ENCODE peak calls at places on chromosome 4, in six cellular contexts. F is H9, W is mesenchymal stem cell, G is neuronal stem cell, U is H1, D is trophoblast cell. N is an unnamed sample.

GRCh38 chr4:146194212-146194611 is 18.7 kb downstream of the LSM6 start:
- DNase-seq in D (no peak), W (no peak), U (no peak), F (no peak), G (no peak), N (no peak)

GRCh38 chr4:8291036-8291682 is 21.6 kb downstream of the HTRA3 start:
- DNase-seq in W (no peak), D (no peak), F (no peak), U (no peak), G (no peak), N (no peak)

GRCh38 chr4:97395980-97396562 is 747.2 kb downstream of the STPG2 start:
- DNase-seq in U (no peak), W (no peak), F (no peak), D (no peak), G (no peak), N (no peak)

GRCh38 chr4:143225167-143225566 is 40.5 kb downstream of the USP38 start:
- DNase-seq in F (no peak), W (no peak), G (no peak), U (no peak), D (peak; percentile 71), N (no peak)

GRCh38 chr4:4950891-4951290 is 68.4 kb downstream of the CYTL1 start:
- DNase-seq in G (no peak), U (no peak), W (no peak), D (no peak), F (no peak), N (no peak)

GRCh38 chr4:162497564-162498167 is 333.9 kb upstream of the FSTL5 start:
- DNase-seq in D (no peak), W (peak; percentile 57), U (no peak), F (no peak), G (peak; percentile 24), N (peak; percentile 42)

GRCh38 chr4:189367832-189368231 is 572.8 kb upstream of the FRG1 start:
- DNase-seq in G (no peak), U (no peak), F (no peak), W (no peak), D (no peak), N (no peak)

GRCh38 chr4:122481766-122482405 is 25.4 kb upstream of the IL2 start:
- DNase-seq in D (no peak), G (no peak), F (no peak), U (no peak), W (peak; percentile 24), N (no peak)

GRCh38 chr4:172709376-172709775 is 459.2 kb upstream of the GALNT7 start:
- DNase-seq in W (no peak), F (peak; percentile 26), G (peak; percentile 15), D (no peak), U (no peak), N (no peak)

GRCh38 chr4:41977709-41978108 is 3.8 kb upstream of the DCAF4L1 start:
- DNase-seq in U (no peak), G (no peak), W (peak; percentile 38), D (no peak), F (no peak), N (peak; percentile 57)

GRCh38 chr4:143025111-143025704 is 159.5 kb upstream of the USP38 start:
- DNase-seq in D (peak; percentile 3), F (peak; percentile 53), G (no peak), W (peak; percentile 9), U (no peak), N (peak; percentile 33)

GRCh38 chr4:164880489-164881262 is 3.7 kb downstream of the APELA start:
- DNase-seq in D (no peak), W (no peak), G (no peak), U (no peak), F (no peak), N (no peak)

GRCh38 chr4:120844528-120844921 is 78.0 kb downstream of the PRDM5 start:
- DNase-seq in D (no peak), U (no peak), G (no peak), F (no peak), W (no peak), N (no peak)

GRCh38 chr4:55318541-55319129 is 27.4 kb upstream of the SRD5A3 start:
- DNase-seq in W (no peak), D (no peak), G (no peak), U (no peak), F (no peak), N (no peak)

GRCh38 chr4:107034091-107034698 is 1.9 kb downstream of the DKK2 start:
- DNase-seq in U (peak; percentile 71), F (peak; percentile 75), W (peak; percentile 61), D (no peak), G (peak; percentile 64), N (no peak)

GRCh38 chr4:104451573-104451972 is 43.1 kb downstream of the CXXC4 start:
- DNase-seq in F (no peak), D (no peak), G (no peak), W (peak; percentile 42), U (no peak), N (no peak)

GRCh38 chr4:2433609-2434350 is 15.0 kb downstream of the CFAP99 start:
- DNase-seq in W (no peak), D (no peak), U (no peak), G (no peak), F (peak; percentile 31), N (no peak)

GRCh38 chr4:141140271-141141205 is 7.3 kb upstream of the RNF150 start:
- DNase-seq in W (no peak), U (no peak), D (no peak), G (no peak), F (no peak), N (no peak)

GRCh38 chr4:153063490-153063889 is 127.4 kb downstream of the FHDC1 start:
- DNase-seq in G (no peak), W (no peak), D (no peak), U (no peak), F (no peak), N (no peak)
- H2BK120ac ChIP-seq in G (no peak overlapping the region), W (no peak overlapping the region), D (no peak overlapping the region), U (no peak overlapping the region), F (no peak overlapping the region), N (no peak overlapping the region)

GRCh38 chr4:115370490-115370889 is 257.1 kb upstream of the NDST4 start:
- DNase-seq in U (no peak), W (no peak), G (no peak), D (no peak), F (no peak), N (no peak)
- H2AFZ ChIP-seq in U (no peak overlapping the region), W (no peak overlapping the region), G (no peak overlapping the region), D (no peak overlapping the region), F (no peak overlapping the region), N (no peak overlapping the region)

DNA sequence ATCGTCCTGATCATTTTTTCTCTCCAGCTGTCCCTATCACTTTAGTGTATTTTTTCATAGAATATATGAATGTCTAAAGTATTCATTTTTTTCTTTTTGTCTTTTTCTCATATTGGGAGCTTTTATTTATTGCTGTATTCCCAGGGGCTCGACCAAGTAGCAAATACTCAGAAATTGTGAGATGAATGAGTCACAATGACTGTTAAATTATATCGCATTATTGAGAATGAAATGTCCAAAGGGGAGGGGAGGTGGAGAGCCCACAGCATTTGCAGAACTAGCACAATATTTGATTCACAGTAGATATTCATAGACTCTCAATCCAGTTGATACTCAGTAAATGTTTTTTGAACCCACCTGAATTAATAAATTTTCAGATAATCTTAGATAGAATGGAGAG is 543.6 kb upstream of the FAM241A start:
- DNase-seq in G (no peak), D (no peak), W (no peak), F (no peak), U (no peak), N (peak; percentile 5)
- H2BK120ac ChIP-seq in G (no peak overlapping the region), D (no peak overlapping the region), W (no peak overlapping the region), F (no peak overlapping the region), U (no peak overlapping the region), N (no peak overlapping the region)

GRCh38 chr4:27062256-27062655 is 201.6 kb downstream of the STIM2 start:
- DNase-seq in G (no peak), D (no peak), W (no peak), U (peak; percentile 32), F (no peak), N (no peak)
- H2AFZ ChIP-seq in G (no peak overlapping the region), D (no peak overlapping the region), W (no peak overlapping the region), U (no peak overlapping the region), F (no peak overlapping the region), N (no peak overlapping the region)

GRCh38 chr4:102501176-102501634 is at the start of gene NFKB1:
- DNase-seq in F (peak; percentile 52), W (peak; percentile 96), D (peak; percentile 80), G (peak; percentile 65), U (peak; percentile 76), N (peak; percentile 89)

GRCh38 chr4:102500371-102501175 is 586 bp upstream of the NFKB1 start:
- DNase-seq in U (no peak), F (peak; percentile 48), D (peak; percentile 21), W (peak; percentile 67), G (peak; percentile 11), N (peak; percentile 61)

GRCh38 chr4:102503831-102504786 is 3.0 kb downstream of the NFKB1 start:
- DNase-seq in G (no peak), D (no peak), F (no peak), W (peak; percentile 15), U (no peak), N (no peak)

GRCh38 chr4:102503301-102503746 is 2.2 kb downstream of the NFKB1 start:
- DNase-seq in D (no peak), F (no peak), W (no peak), G (no peak), U (no peak), N (no peak)

GRCh38 chr4:102501635-102502382 is 650 bp downstream of the NFKB1 start:
- DNase-seq in U (no peak), F (peak; percentile 55), G (peak; percentile 71), W (peak; percentile 93), D (peak; percentile 83), N (peak; percentile 76)
- H2BK120ac ChIP-seq in U (no peak overlapping the region), F (no peak overlapping the region), G (no peak overlapping the region), W (peak overlapping the region; percentile 93), D (peak overlapping the region; percentile 81), N (peak overlapping the region; percentile 23)

GRCh38 chr4:48767530-48767929 is 12.5 kb downstream of the FRYL start:
- DNase-seq in G (no peak), D (no peak), W (no peak), U (no peak), F (no peak), N (no peak)
- H2AFZ ChIP-seq in G (no peak overlapping the region), D (no peak overlapping the region), W (no peak overlapping the region), U (no peak overlapping the region), F (no peak overlapping the region), N (no peak overlapping the region)

GRCh38 chr4:157810137-157810774 is 362.6 kb downstream of the GASK1B start:
- DNase-seq in U (no peak), W (no peak), D (no peak), G (no peak), F (no peak), N (no peak)
- H2BK120ac ChIP-seq in U (no peak overlapping the region), W (no peak overlapping the region), D (no peak overlapping the region), G (no peak overlapping the region), F (no peak overlapping the region), N (no peak overlapping the region)